ENCODE peak calls at places on chromosomes 2 and 18, in five cellular contexts. G is activated CD4-positive, alpha-beta T cell treated with anti-CD3 and anti-CD28 coated beads for 36 hours; C is SJSA1; B is RPMI7951; T is COR-L47. U is an unnamed sample.

GRCh38 chr2:58553937-58554336 is 312.8 kb upstream of the FANCL start:
- DNase-seq in C (no peak), T (no peak), B (no peak), G (peak), U (no peak)

GRCh38 chr2:113172721-113173562 is 829 bp upstream of the PSD4 start:
- DNase-seq in T (no peak), C (no peak), B (no peak), G (no peak), U (no peak)

GRCh38 chr2:99488587-99488998 is 1.2 kb downstream of the REV1 start:
- DNase-seq in B (peak), T (no peak), G (no peak), C (no peak), U (peak)

GRCh38 chr2:206981739-206982336 is 42.5 kb downstream of the CPO start:
- DNase-seq in B (peak), T (peak), C (peak), G (peak), U (peak)

GRCh38 chr2:218814540-218815243 is 16.9 kb downstream of the PRKAG3 start:
- DNase-seq in B (no peak), T (no peak), G (no peak), C (no peak), U (no peak)

GRCh38 chr18:63603772-63604171 is 16.6 kb downstream of the SERPINB13 start:
- DNase-seq in B (no peak), G (no peak), T (no peak), C (no peak), U (no peak)

GRCh38 chr18:25251127-25251526 is 100.8 kb downstream of the ZNF521 start:
- DNase-seq in C (no peak), B (no peak), T (no peak), G (no peak), U (no peak)

GRCh38 chr2:61262699-61263098 is 100.7 kb downstream of the C2orf74 start:
- DNase-seq in C (no peak), G (no peak), T (no peak), B (no peak), U (no peak)

GRCh38 chr18:13266208-13267100 is 47.9 kb downstream of the LDLRAD4 start:
- DNase-seq in B (no peak), C (no peak), G (peak), T (no peak), U (no peak)

U was measured in foreskin melanocyte.